ENCODE peak calls at places on chromosomes 13 and 19, in six cellular contexts. B is heart left ventricle; S is stomach; E is right cardiac atrium; H is uterus; U is CD4-positive, alpha-beta T cell. W is an unnamed sample.
A peak's percentile ranks its signal among the peaks of the same experiment; 100 is the strongest.

GRCh38 chr19:14979136-14979497 is 547 bp downstream of the SLC1A6 start:
- DNase-seq in B (no peak), S (no peak), E (no peak), H (no peak), U (no peak), W (no peak)

GRCh38 chr13:94759120-94759728 is 46.9 kb upstream of the SOX21 start:
- DNase-seq in B (no peak), S (no peak), E (peak; percentile 18), H (no peak), U (no peak), W (no peak)

GRCh38 chr13:32468502-32469147 is 40.7 kb upstream of the N4BP2L1 start:
- DNase-seq in B (no peak), S (no peak), E (no peak), H (no peak), U (no peak), W (no peak)

GRCh38 chr13:110346661-110347067 is 39.6 kb downstream of the COL4A2 start:
- DNase-seq in B (no peak), S (no peak), E (no peak), H (no peak), U (no peak), W (no peak)

GRCh38 chr13:99124695-99125334 is 75.8 kb upstream of the UBAC2 start:
- DNase-seq in B (no peak), S (no peak), E (no peak), H (no peak), U (no peak), W (no peak)

GRCh38 chr13:23175920-23176319 is 4.9 kb upstream of the SGCG start:
- DNase-seq in B (no peak), S (no peak), E (no peak), H (no peak), U (no peak), W (no peak)

GRCh38 chr19:55197531-55197930 is 11.8 kb downstream of the PTPRH start:
- DNase-seq in B (no peak), S (no peak), E (no peak), H (no peak), U (no peak), W (no peak)

GRCh38 chr13:42747399-42747873 is 33.9 kb upstream of the FAM216B start:
- DNase-seq in B (no peak), S (no peak), E (peak; percentile 42), H (no peak), U (no peak), W (no peak)

GRCh38 chr19:6828698-6829633 is 56.5 kb downstream of the VAV1 start:
- DNase-seq in B (no peak), S (no peak), E (peak; percentile 45), H (no peak), U (no peak), W (no peak)

GRCh38 chr19:45667620-45668341 is at the start of gene GIPR:
- DNase-seq in B (no peak), S (peak; percentile 78), E (peak; percentile 82), H (no peak), U (peak; percentile 55), W (peak; percentile 81)

GRCh38 chr13:111850458-111850857 is 216.5 kb upstream of the SOX1 start:
- DNase-seq in B (no peak), S (no peak), E (no peak), H (no peak), U (no peak), W (no peak)

GRCh38 chr19:46426035-46426505 is 2.7 kb downstream of the PNMA8C start:
- DNase-seq in B (no peak), S (no peak), E (no peak), H (no peak), U (no peak), W (peak; percentile 58)

GRCh38 chr13:60765700-60766411 is 368.8 kb downstream of the TDRD3 start:
- DNase-seq in B (no peak), S (no peak), E (peak; percentile 38), H (no peak), U (no peak), W (no peak)

GRCh38 chr19:33644284-33644836 is 22.6 kb downstream of the CHST8 start:
- DNase-seq in B (no peak), S (no peak), E (no peak), H (no peak), U (no peak), W (no peak)

GRCh38 chr13:59425211-59425721 is 738.5 kb downstream of the DIAPH3 start:
- DNase-seq in B (no peak), S (no peak), E (no peak), H (no peak), U (no peak), W (no peak)

GRCh38 chr13:99035715-99036114 is 57.9 kb upstream of the DOCK9 start:
- DNase-seq in B (no peak), S (no peak), E (no peak), H (no peak), U (no peak), W (no peak)

GRCh38 chr19:53936035-53936434 is 26.7 kb upstream of the CACNG8 start:
- DNase-seq in B (no peak), S (no peak), E (no peak), H (no peak), U (no peak), W (no peak)

GRCh38 chr13:113115363-113116205 is 7.0 kb upstream of the F10 start:
- DNase-seq in B (no peak), S (peak; percentile 16), E (no peak), H (no peak), U (no peak), W (peak; percentile 44)

GRCh38 chr13:91193358-91193757 is 154.1 kb upstream of the MIR17HG start:
- DNase-seq in B (no peak), S (no peak), E (no peak), H (no peak), U (no peak), W (no peak)

GRCh38 chr13:41588899-41589298 is 131.5 kb downstream of the RGCC start:
- DNase-seq in B (no peak), S (no peak), E (no peak), H (no peak), U (no peak), W (no peak)

GRCh38 chr19:3163230-3163886 is 15.2 kb upstream of the S1PR4 start:
- DNase-seq in B (peak; percentile 51), S (peak; percentile 67), E (peak; percentile 79), H (peak; percentile 50), U (peak; percentile 68), W (peak; percentile 82)

GRCh38 chr19:5974721-5975387 is 3.1 kb downstream of the RANBP3 start:
- DNase-seq in B (no peak), S (no peak), E (peak; percentile 17), H (no peak), U (peak; percentile 15), W (peak; percentile 52)

GRCh38 chr19:33194527-33194883 is 375 bp downstream of the LRP3 start:
- DNase-seq in B (no peak), S (no peak), E (peak; percentile 66), H (no peak), U (no peak), W (peak; percentile 62)

GRCh38 chr19:51980116-51980736 is 6.4 kb downstream of the ZNF350 start:
- DNase-seq in B (no peak), S (no peak), E (no peak), H (no peak), U (no peak), W (no peak)

GRCh38 chr13:77599351-77599750 is 63.8 kb downstream of the SCEL start:
- DNase-seq in B (no peak), S (no peak), E (no peak), H (no peak), U (no peak), W (no peak)
- H3K27ac ChIP-seq in B (no peak overlapping the region), S (no peak overlapping the region), E (no peak overlapping the region), H (no peak overlapping the region), U (no peak overlapping the region), W (no peak overlapping the region)

DNA sequence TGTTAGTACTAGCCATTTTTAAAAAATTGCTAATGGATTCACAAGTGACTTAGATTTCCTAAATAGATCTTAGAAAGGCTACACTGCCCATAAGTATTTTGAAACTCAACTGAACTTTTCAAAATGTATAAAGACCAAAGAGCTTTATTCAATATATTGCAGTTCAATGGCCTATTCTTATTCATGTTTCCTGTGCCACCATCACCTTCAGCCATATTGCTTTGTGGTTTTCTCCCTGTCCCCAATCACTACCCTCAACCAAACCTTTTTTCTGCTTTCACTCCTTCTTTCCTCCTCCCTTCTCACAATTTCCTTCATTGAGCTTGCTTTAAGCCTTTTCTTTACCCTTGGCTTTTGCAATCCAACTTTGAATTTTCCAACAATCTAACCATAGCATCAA is 100.9 kb downstream of the MYCBP2 start:
- DNase-seq in B (no peak), S (no peak), E (no peak), H (no peak), U (no peak), W (no peak)
- H3K9me3 ChIP-seq in B (no peaks in the 10 kb centered on the region), S (no peaks in the 10 kb centered on the region), E (no peaks in the 10 kb centered on the region), H (no peaks in the 10 kb centered on the region), U (no peaks in the 10 kb centered on the region), W (no peaks in the 10 kb centered on the region)

GRCh38 chr13:100439247-100439955 is 149.2 kb downstream of the GGACT start:
- DNase-seq in B (no peak), S (no peak), E (no peak), H (no peak), U (no peak), W (no peak)

GRCh38 chr13:100433475-100433874 is 155.1 kb downstream of the GGACT start:
- DNase-seq in B (no peak), S (no peak), E (no peak), H (no peak), U (no peak), W (no peak)

GRCh38 chr13:100438059-100438788 is 150.4 kb downstream of the GGACT start:
- DNase-seq in B (no peak), S (no peak), E (no peak), H (no peak), U (no peak), W (no peak)

GRCh38 chr13:100434010-100434763 is 154.4 kb downstream of the GGACT start:
- DNase-seq in B (no peak), S (no peak), E (no peak), H (no peak), U (no peak), W (no peak)

DNA sequence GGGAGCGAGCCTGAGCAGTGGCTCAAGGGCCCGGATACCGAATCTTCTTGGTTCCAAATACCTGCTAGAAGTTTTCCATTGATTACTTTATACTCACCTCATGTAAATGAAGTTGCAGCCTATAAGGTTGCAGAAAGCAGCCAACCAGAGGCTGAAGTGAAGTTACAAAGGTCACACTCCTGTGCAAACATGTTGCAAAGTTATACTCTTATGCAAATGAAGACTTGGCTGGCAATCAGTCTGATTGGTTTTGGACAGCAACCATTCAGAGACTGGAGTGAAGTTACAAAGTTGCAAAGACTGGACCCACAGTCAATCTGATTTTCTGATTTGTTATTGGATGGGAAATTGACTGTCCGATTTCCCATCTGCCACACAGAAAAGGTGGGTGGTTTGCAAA is 152.5 kb downstream of the GGACT start:
- DNase-seq in B (no peak), S (no peak), E (no peak), H (no peak), U (no peak), W (no peak)
- H3K27ac ChIP-seq in B (no peak overlapping the region), S (no peak overlapping the region), E (no peak overlapping the region), H (no peak overlapping the region), U (no peak overlapping the region), W (no peak overlapping the region)

DNA sequence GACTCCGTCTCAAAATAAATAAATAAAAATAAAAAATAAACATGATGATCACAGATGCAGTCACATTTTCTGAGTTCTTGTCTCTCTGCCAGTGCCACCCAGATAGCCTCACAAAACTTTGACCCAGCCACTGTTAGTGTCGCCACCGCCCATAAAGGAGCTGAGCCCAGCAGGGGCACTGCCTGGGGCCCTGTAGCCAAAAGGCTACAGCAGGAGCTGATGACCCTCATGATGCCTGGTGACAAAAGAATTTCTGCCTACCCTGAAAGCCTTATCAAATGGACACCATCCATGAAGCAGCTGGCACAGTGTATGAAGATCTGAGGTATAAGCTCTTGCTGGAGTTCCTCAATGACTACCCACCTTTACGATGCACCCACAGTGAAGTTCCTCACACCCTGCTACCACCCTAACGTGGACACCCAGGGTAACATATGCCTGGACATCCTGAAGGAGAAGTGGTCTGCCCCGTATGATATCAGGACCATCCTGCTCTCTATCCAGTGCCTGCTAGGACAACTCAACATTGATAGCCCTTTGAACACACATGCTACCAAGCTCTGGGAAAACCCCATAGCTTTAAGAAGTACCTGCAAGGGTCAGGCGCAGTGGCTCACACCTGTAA is 18.3 kb downstream of the ZNF587 start:
- DNase-seq in B (no peak), S (no peak), E (no peak), H (no peak), U (no peak), W (no peak)
- H3K9me3 ChIP-seq in B (peaks cover 36% of the 10 kb centered on the region), S (peaks cover 98% of the 10 kb centered on the region), E (peaks cover 16% of the 10 kb centered on the region), H (peaks cover 88% of the 10 kb centered on the region), U (peaks cover 84% of the 10 kb centered on the region), W (peaks cover 4% of the 10 kb centered on the region)

W was measured in kidney.